ENCODE peak calls at places on chromosomes 2 and 18, in four cellular contexts. X, B, I and C are unnamed samples.

GRCh38 chr2:225282858-225283693 is 116.4 kb upstream of the NYAP2 start:
- DNase-seq in B (peak), I (peak), X (peak), C (peak)

GRCh38 chr2:120783371-120783791 is 47.7 kb downstream of the GLI2 start:
- DNase-seq in X (no peak), I (no peak), B (no peak), C (no peak)

GRCh38 chr2:121377676-121378075 is 92.7 kb upstream of the TFCP2L1 start:
- DNase-seq in X (no peak), I (no peak), B (no peak), C (no peak)

GRCh38 chr2:230413465-230413864 is 2.5 kb upstream of the SP100 start:
- DNase-seq in X (no peak), B (peak), I (peak), C (no peak)

GRCh38 chr2:86788172-86788571 is 2.5 kb downstream of the CD8A start:
- DNase-seq in X (no peak), B (no peak), I (no peak), C (no peak)

GRCh38 chr2:1542971-1543370 is 129.7 kb downstream of the TPO start:
- DNase-seq in X (no peak), B (no peak), I (no peak), C (no peak)

GRCh38 chr2:203579131-203579643 is 44.1 kb upstream of the RAPH1 start:
- DNase-seq in B (peak), I (no peak), X (no peak), C (no peak)

GRCh38 chr2:189210250-189211075 is 30.9 kb upstream of the COL5A2 start:
- DNase-seq in I (no peak), X (peak), B (peak), C (no peak)

GRCh38 chr2:31258351-31258750 is 24.4 kb downstream of the EHD3 start:
- DNase-seq in I (no peak), X (no peak), B (no peak), C (no peak)

GRCh38 chr18:9838144-9838877 is 47.5 kb upstream of the TXNDC2 start:
- DNase-seq in B (peak), I (no peak), X (no peak), C (peak)

GRCh38 chr2:74025971-74026612 is 41.4 kb downstream of the TET3 start:
- DNase-seq in I (no peak), B (no peak), X (no peak), C (no peak)

GRCh38 chr2:232592687-232593407 is 40.6 kb upstream of the EFHD1 start:
- DNase-seq in X (peak), I (peak), B (peak), C (no peak)

GRCh38 chr18:42028232-42028832 is 73.3 kb downstream of the PIK3C3 start:
- DNase-seq in I (peak), X (peak), B (peak), C (peak)

GRCh38 chr2:63862802-63863201 is 21.1 kb downstream of the UGP2 start:
- DNase-seq in B (peak), I (peak), X (no peak), C (no peak)

GRCh38 chr2:38155-38554 is 8.2 kb downstream of the FAM110C start:
- DNase-seq in X (no peak), I (no peak), B (peak), C (no peak)

DNA sequence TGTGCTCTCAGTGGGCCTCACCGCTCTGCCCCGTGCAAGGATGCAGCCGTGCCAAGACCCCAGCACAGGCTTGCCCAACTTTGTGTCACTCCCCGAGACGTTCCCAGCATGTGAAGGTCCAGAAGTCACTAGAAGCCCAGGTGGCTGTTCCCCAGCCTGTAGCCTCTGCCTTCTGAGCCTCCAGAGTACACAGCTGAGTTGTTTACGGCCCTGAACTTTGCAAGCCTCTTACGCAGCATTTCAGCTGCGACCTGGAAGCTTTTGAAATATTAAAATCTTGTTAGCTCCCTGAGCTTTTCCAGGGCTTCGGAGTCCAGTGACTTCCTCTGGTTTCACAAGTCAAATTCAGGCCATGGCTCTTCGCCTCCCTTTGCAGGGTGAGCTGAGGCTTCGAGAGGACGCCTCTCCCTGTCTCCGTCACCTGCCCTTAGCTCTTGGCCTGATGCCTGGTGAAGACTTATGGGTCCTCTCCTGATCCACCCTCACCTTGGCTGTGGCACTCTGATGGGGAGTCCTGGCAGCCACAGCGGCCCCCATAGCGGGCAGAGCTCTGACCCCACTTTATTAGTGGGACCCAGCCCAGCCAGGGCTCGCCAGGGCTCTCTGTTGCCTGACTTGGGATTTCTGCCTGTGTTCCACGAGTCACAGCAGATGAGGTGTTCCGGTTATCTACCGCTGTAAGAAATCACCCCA is 76.5 kb upstream of the HPCAL1 start:
- DNase-seq in X (no peak), B (no peak), I (no peak), C (peak)
- TF ChIP-seq NR3C1 in X (no peak), B (no peak), I (no peak), C (no peak)

GRCh38 chr2:202375006-202375610 is 1.0 kb upstream of the BMPR2 start:
- DNase-seq in X (no peak), B (peak), I (peak), C (peak)
- TF ChIP-seq NR3C1 in X (no peak), B (no peak), I (no peak), C (no peak)

GRCh38 chr2:236776695-236777251 is 207.1 kb downstream of the ACKR3 start:
- DNase-seq in X (no peak), I (no peak), B (peak), C (no peak)
- TF ChIP-seq NR3C1 in X (no peak), I (no peak), B (no peak), C (no peak)

GRCh38 chr2:221767106-221767878 is 195.2 kb upstream of the EPHA4 start:
- DNase-seq in I (no peak), B (no peak), X (no peak), C (no peak)
- TF ChIP-seq NR3C1 in I (no peak), B (no peak), X (no peak), C (no peak)

GRCh38 chr2:88666576-88666975 is 24.9 kb upstream of the RPIA start:
- DNase-seq in X (no peak), B (no peak), I (peak), C (no peak)

GRCh38 chr2:88667219-88667618 is 24.3 kb upstream of the RPIA start:
- DNase-seq in I (no peak), X (no peak), B (no peak), C (no peak)

GRCh38 chr2:88668862-88669261 is 22.6 kb upstream of the RPIA start:
- DNase-seq in I (peak), X (no peak), B (peak), C (no peak)

GRCh38 chr2:88671786-88672427 is 19.6 kb upstream of the RPIA start:
- DNase-seq in X (peak), B (peak), I (peak), C (no peak)

DNA sequence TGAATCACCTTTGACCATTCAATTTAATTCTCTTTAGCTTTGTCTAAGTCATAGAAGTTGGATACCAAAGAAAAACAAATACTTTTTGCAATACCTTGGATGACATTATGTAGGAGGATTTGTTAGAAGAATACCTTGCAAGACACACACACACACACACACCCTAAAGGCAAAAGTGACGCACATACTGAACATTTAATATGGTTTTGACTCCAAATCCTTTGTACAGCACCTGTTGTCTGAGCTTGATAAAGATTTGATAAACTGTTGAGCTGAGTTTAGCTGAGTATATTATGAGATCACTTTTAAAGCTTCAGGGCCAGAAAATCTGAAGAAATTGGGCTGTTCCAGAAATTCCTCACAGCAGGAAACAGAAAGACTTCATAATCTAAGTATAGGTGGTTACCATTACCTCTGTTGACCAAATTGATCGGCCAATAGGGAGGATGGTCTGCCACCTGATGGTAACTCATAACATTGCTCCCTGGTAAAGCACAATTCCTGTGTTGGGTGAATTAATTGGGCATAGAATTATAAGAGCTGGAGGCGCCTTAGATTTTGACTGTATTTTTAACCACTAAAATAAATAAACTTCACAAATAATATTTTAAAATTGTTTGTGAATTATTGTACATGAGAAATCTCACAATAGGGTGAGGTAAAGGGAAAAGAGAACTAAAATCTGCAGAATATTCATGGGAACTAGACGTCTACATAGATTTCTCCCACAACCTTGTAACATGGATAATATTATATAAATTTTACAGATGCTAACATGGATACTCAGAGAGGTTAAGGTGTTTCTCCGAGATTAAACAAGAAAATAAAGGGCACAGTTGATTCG is 21.9 kb upstream of the RPIA start:
- DNase-seq in X (peak), I (peak), B (peak), C (peak)
- TF ChIP-seq NR3C1 in X (no peak), I (no peak), B (no peak), C (no peak)

GRCh38 chr2:234676859-234677450 is 180.1 kb upstream of the ARL4C start:
- DNase-seq in B (no peak), X (no peak), I (peak), C (no peak)
- TF ChIP-seq NR3C1 in B (no peak), X (no peak), I (no peak), C (no peak)

GRCh38 chr2:152826880-152827279 is 108.5 kb downstream of the ARL6IP6 start:
- DNase-seq in B (peak), X (no peak), I (no peak), C (no peak)
- TF ChIP-seq NR3C1 in B (no peak), X (no peak), I (no peak), C (no peak)

GRCh38 chr18:26277374-26277773 is 51.1 kb downstream of the TAF4B start:
- DNase-seq in X (no peak), B (no peak), I (no peak), C (no peak)
- TF ChIP-seq NR3C1 in X (no peak), B (no peak), I (no peak), C (no peak)

GRCh38 chr2:55163258-55163657 is 68.8 kb downstream of the CLHC1 start:
- DNase-seq in B (no peak), I (no peak), X (no peak), C (no peak)
- TF ChIP-seq NR3C1 in B (no peak), I (no peak), X (no peak), C (no peak)